ENCODE peak calls at places on chromosomes 13 and 19, in five cellular contexts. O is stimulated activated CD4-positive, alpha-beta T cell treated with anti-CD3 and anti-CD28 coated beads, Interleukin-2, amount 100 ng/mL, for 48 hours; T is pulmonary artery endothelial cell; X is T-helper 2 cell; K is D721Med. G is an unnamed sample.

GRCh38 chr13:99500839-99501134 is 485 bp upstream of the TM9SF2 start:
- DNase-seq in O (no peak), T (no peak), X (no peak), K (no peak), G (no peak)

GRCh38 chr13:104320446-104320845 is 1254.2 kb upstream of the SLC10A2 start:
- DNase-seq in O (no peak), T (no peak), X (no peak), K (no peak), G (no peak)

GRCh38 chr19:6039541-6040225 is 61.7 kb upstream of the RANBP3 start:
- DNase-seq in O (no peak), T (no peak), X (no peak), K (no peak), G (no peak)

GRCh38 chr13:35995136-35995535 is 136.0 kb downstream of the DCLK1 start:
- DNase-seq in O (no peak), T (no peak), X (no peak), K (no peak), G (no peak)

GRCh38 chr19:40610396-40611064 is 9.4 kb downstream of the LTBP4 start:
- DNase-seq in O (no peak), T (no peak), X (peak; percentile 78), K (no peak), G (peak; percentile 69)

GRCh38 chr13:76189882-76190519 is 553.9 kb downstream of the LMO7 start:
- DNase-seq in O (no peak), T (no peak), X (no peak), K (no peak), G (no peak)

GRCh38 chr13:98942485-98942884 is 35.4 kb downstream of the DOCK9 start:
- DNase-seq in O (no peak), T (no peak), X (no peak), K (no peak), G (no peak)

GRCh38 chr13:92590503-92590908 is 636.1 kb upstream of the GPC6 start:
- DNase-seq in O (no peak), T (no peak), X (no peak), K (no peak), G (no peak)

GRCh38 chr19:850221-850978 is 1.7 kb upstream of the ELANE start:
- DNase-seq in O (no peak), T (no peak), X (no peak), K (no peak), G (no peak)

GRCh38 chr19:2345076-2345475 is 15.0 kb upstream of the TMPRSS9 start:
- DNase-seq in O (no peak), T (no peak), X (no peak), K (no peak), G (no peak)

GRCh38 chr13:99176309-99177276 is 24.1 kb upstream of the UBAC2 start:
- DNase-seq in O (peak; percentile 77), T (peak; percentile 13), X (peak; percentile 60), K (peak; percentile 68), G (peak; percentile 71)

GRCh38 chr13:98706446-98707110 is 45.9 kb downstream of the SLC15A1 start:
- DNase-seq in O (no peak), T (no peak), X (no peak), K (no peak), G (no peak)

GRCh38 chr13:99067160-99067985 is 89.5 kb upstream of the DOCK9 start:
- DNase-seq in O (no peak), T (no peak), X (no peak), K (no peak), G (no peak)

GRCh38 chr19:38951187-38951586 is 20.4 kb downstream of the MRPS12 start:
- DNase-seq in O (no peak), T (no peak), X (no peak), K (no peak), G (no peak)

GRCh38 chr13:41457589-41458186 is 338 bp downstream of the RGCC start:
- DNase-seq in O (no peak), T (no peak), X (no peak), K (no peak), G (peak; percentile 53)

GRCh38 chr13:19185086-19185864 is 3.7 kb upstream of the TUBA3C start:
- DNase-seq in O (no peak), T (no peak), X (no peak), K (no peak), G (no peak)

GRCh38 chr13:41179593-41180250 is 14.6 kb downstream of the KBTBD7 start:
- DNase-seq in O (no peak), T (no peak), X (no peak), K (no peak), G (no peak)

GRCh38 chr19:4539169-4539696 is 603 bp downstream of the LRG1 start:
- DNase-seq in O (no peak), T (no peak), X (no peak), K (no peak), G (no peak)

GRCh38 chr13:26952551-26953138 is 192.1 kb upstream of the GPR12 start:
- DNase-seq in O (no peak), T (no peak), X (no peak), K (no peak), G (no peak)

GRCh38 chr13:71621152-71622124 is 245.6 kb downstream of the DACH1 start:
- DNase-seq in O (no peak), T (no peak), X (no peak), K (no peak), G (no peak)

GRCh38 chr13:110714798-110715394 is 1.4 kb downstream of the ING1 start:
- DNase-seq in O (peak; percentile 39), T (no peak), X (no peak), K (no peak), G (no peak)

GRCh38 chr19:43478323-43478722 is 12.9 kb upstream of the LYPD3 start:
- DNase-seq in O (no peak), T (no peak), X (no peak), K (no peak), G (no peak)

GRCh38 chr19:57786906-57787305 is 17.4 kb downstream of the ZNF586 start:
- DNase-seq in O (no peak), T (no peak), X (no peak), K (no peak), G (no peak)

GRCh38 chr13:49116873-49117272 is 103.3 kb upstream of the MLNR start:
- DNase-seq in O (no peak), T (no peak), X (no peak), K (no peak), G (no peak)

GRCh38 chr13:77833331-77833863 is 85.2 kb downstream of the EDNRB start:
- DNase-seq in O (no peak), T (no peak), X (no peak), K (no peak), G (no peak)

GRCh38 chr13:102038787-102039186 is 363.1 kb downstream of the FGF14 start:
- DNase-seq in O (no peak), T (no peak), X (no peak), K (no peak), G (no peak)

GRCh38 chr13:44306401-44307192 is 67.0 kb upstream of the SERP2 start:
- DNase-seq in O (no peak), T (peak; percentile 97), X (no peak), K (no peak), G (no peak)

GRCh38 chr19:53980553-53981407 is 10.7 kb upstream of the CACNG6 start:
- DNase-seq in O (no peak), T (peak; percentile 75), X (no peak), K (no peak), G (no peak)

GRCh38 chr19:19661675-19662251 is 1.7 kb downstream of the ATP13A1 start:
- DNase-seq in O (peak; percentile 34), T (no peak), X (peak; percentile 39), K (peak; percentile 58), G (no peak)

GRCh38 chr19:33724723-33725060 is 72.0 kb upstream of the KCTD15 start:
- DNase-seq in O (no peak), T (no peak), X (no peak), K (no peak), G (no peak)

G was measured in immature natural killer cell.